ENCODE peak calls at places on chromosome 14, in nine cellular contexts. F is sigmoid colon, V is HCT116, B is uterus, G is thyroid gland, N is tibial nerve, W is IMR-90, Z is spleen, O is HepG2. D is an unnamed sample.

GRCh38 chr14:81435578-81436295 is 35.6 kb upstream of the STON2 start:
- DNase-seq in F (peak; percentile 78), V (no peak), B (no peak), G (peak; percentile 61), N (no peak), W (peak; percentile 2), Z (peak; percentile 85), O (peak; percentile 55), D (peak; percentile 23)

GRCh38 chr14:32208490-32208889 is 5.4 kb upstream of the RNU6-8 start:
- DNase-seq in F (no peak), V (no peak), B (no peak), G (no peak), N (no peak), W (no peak), Z (no peak), O (no peak), D (no peak)

GRCh38 chr14:72906879-72907278 is 13.0 kb upstream of the DPF3 start:
- DNase-seq in F (no peak), V (no peak), B (no peak), G (no peak), N (no peak), W (no peak), Z (no peak), O (no peak), D (peak; percentile 44)

GRCh38 chr14:71720978-71721624 is 211.1 kb upstream of the RGS6 start:
- DNase-seq in F (no peak), V (peak; percentile 57), B (no peak), G (peak; percentile 23), N (no peak), W (peak; percentile 85), Z (no peak), O (peak; percentile 53), D (peak; percentile 60)

GRCh38 chr14:29724991-29725390 is 202.7 kb downstream of the PRKD1 start:
- DNase-seq in F (no peak), V (no peak), B (no peak), G (no peak), N (no peak), W (peak; percentile 63), Z (no peak), O (no peak), D (peak; percentile 42)

GRCh38 chr14:82239205-82239604 is 705.6 kb upstream of the SEL1L start:
- DNase-seq in F (no peak), V (no peak), B (no peak), G (no peak), N (no peak), W (no peak), Z (no peak), O (no peak), D (no peak)

GRCh38 chr14:32933623-32933942 is 5.1 kb upstream of the NPAS3 start:
- DNase-seq in F (no peak), V (no peak), B (no peak), G (no peak), N (no peak), W (no peak), Z (no peak), O (no peak), D (no peak)

GRCh38 chr14:104363891-104364760 is 215.4 kb upstream of the C14orf180 start:
- DNase-seq in F (peak; percentile 42), V (no peak), B (no peak), G (no peak), N (no peak), W (no peak), Z (no peak), O (no peak), D (no peak)

GRCh38 chr14:30069536-30069935 is 141.9 kb upstream of the PRKD1 start:
- DNase-seq in F (no peak), V (no peak), B (no peak), G (no peak), N (no peak), W (no peak), Z (no peak), O (no peak), D (no peak)

GRCh38 chr14:104600141-104600643 is 4.4 kb downstream of the TMEM179 start:
- DNase-seq in F (no peak), V (no peak), B (no peak), G (no peak), N (no peak), W (no peak), Z (peak; percentile 56), O (no peak), D (no peak)

GRCh38 chr14:75591331-75591946 is 13.0 kb downstream of the FLVCR2 start:
- DNase-seq in F (peak; percentile 30), V (no peak), B (no peak), G (no peak), N (no peak), W (no peak), Z (no peak), O (no peak), D (no peak)

GRCh38 chr14:76320486-76320885 is 55.5 kb upstream of the ESRRB start:
- DNase-seq in F (peak; percentile 43), V (no peak), B (no peak), G (no peak), N (no peak), W (no peak), Z (no peak), O (no peak), D (no peak)

GRCh38 chr14:47675489-47676300 is at the start of gene MDGA2:
- DNase-seq in F (no peak), V (no peak), B (no peak), G (no peak), N (no peak), W (no peak), Z (peak; percentile 66), O (no peak), D (peak; percentile 64)

GRCh38 chr14:32372154-32372553 is 43.1 kb downstream of the AKAP6 start:
- DNase-seq in F (no peak), V (no peak), B (no peak), G (no peak), N (no peak), W (peak; percentile 97), Z (no peak), O (no peak), D (no peak)

GRCh38 chr14:80055912-80056801 is 155.1 kb downstream of the DIO2 start:
- DNase-seq in F (no peak), V (no peak), B (no peak), G (peak; percentile 63), N (no peak), W (peak; percentile 78), Z (no peak), O (peak; percentile 16), D (peak; percentile 29)

GRCh38 chr14:33765251-33765650 is 185.6 kb downstream of the EGLN3 start:
- DNase-seq in F (no peak), V (no peak), B (no peak), G (no peak), N (no peak), W (no peak), Z (no peak), O (no peak), D (no peak)

GRCh38 chr14:89952581-89952980 is 1.9 kb downstream of the EFCAB11 start:
- DNase-seq in F (no peak), V (no peak), B (no peak), G (no peak), N (no peak), W (no peak), Z (no peak), O (no peak), D (no peak)

GRCh38 chr14:89955418-89956293 is at the start of gene TDP1:
- DNase-seq in F (peak; percentile 97), V (peak; percentile 91), B (peak; percentile 95), G (peak; percentile 96), N (peak; percentile 85), W (peak; percentile 92), Z (peak; percentile 100), O (peak; percentile 91), D (peak; percentile 95)

GRCh38 chr14:89955022-89955414 is 488 bp upstream of the EFCAB11 start:
- DNase-seq in F (no peak), V (no peak), B (no peak), G (no peak), N (no peak), W (no peak), Z (no peak), O (no peak), D (no peak)

GRCh38 chr14:89953602-89954001 is 928 bp downstream of the EFCAB11 start:
- DNase-seq in F (no peak), V (no peak), B (no peak), G (no peak), N (no peak), W (no peak), Z (no peak), O (no peak), D (no peak)

GRCh38 chr14:89954045-89955021 is at the start of gene EFCAB11:
- DNase-seq in F (peak; percentile 99), V (peak; percentile 97), B (peak; percentile 97), G (peak; percentile 98), N (peak; percentile 92), W (peak; percentile 98), Z (peak; percentile 98), O (peak; percentile 98), D (peak; percentile 98)
- TF ChIP-seq POLR2A in F (no peak), V (peak; percentile 59), B (no peak), G (no peak), N (no peak), W (peak; percentile 78), Z (no peak), O (peak; percentile 87), D (no peak)

DNA sequence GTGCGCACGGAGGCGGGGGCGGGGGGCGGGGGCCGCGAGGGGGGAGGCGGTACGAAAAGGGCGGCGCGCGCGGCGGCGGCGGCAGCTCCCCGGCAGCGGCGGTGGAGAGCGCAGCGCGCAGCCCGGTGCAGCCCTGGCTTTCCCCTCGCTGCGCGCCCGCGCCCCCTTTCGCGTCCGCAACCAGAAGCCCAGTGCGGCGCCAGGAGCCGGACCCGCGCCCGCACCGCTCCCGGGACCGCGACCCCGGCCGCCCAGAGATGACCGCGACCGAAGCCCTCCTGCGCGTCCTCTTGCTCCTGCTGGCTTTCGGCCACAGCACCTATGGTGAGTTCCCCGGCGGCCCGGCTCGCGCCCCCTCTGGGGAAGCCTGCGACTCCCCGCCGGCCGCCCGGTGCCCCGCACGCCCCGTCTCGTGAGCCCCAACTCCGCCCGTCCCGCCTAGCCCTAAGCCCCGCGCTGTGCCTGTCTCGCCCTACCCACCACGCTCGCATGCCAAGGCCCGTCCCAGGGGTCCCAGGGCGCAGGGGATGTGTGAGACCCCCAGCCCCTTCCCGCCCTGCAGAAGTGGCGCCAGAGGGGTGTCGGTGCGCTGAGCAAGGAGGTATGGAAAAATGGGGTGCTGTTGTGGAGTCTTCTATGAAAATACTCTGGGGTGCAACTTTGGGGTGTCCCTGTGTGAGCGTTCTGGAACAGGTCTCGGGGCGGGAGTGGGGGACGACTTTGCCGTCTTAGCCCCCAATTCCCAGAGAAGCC is at the start of gene DLK1:
- DNase-seq in F (no peak), V (no peak), B (no peak), G (no peak), N (no peak), W (no peak), Z (no peak), O (no peak), D (no peak)
- H3K4me3 ChIP-seq in F (no peak within 1 kb of the TSS), V (no peak within 1 kb of the TSS), B (no peak within 1 kb of the TSS), G (no peak within 1 kb of the TSS), N (no peak within 1 kb of the TSS), W (no peak within 1 kb of the TSS), Z (no peak within 1 kb of the TSS), O (peak within 1 kb of the TSS; percentile 77), D (no peak within 1 kb of the TSS)

GRCh38 chr14:101973356-101973755 is 9.0 kb downstream of the DYNC1H1 start:
- DNase-seq in F (no peak), V (no peak), B (no peak), G (no peak), N (no peak), W (no peak), Z (no peak), O (no peak), D (no peak)
- H3K4me1 ChIP-seq in F (peaks cover 34% of the 10 kb centered on the region), V (peaks cover 30% of the 10 kb centered on the region), B (no peaks in the 10 kb centered on the region), G (peaks cover 36% of the 10 kb centered on the region), N (peaks cover 67% of the 10 kb centered on the region), W (peaks cover 4% of the 10 kb centered on the region), Z (peaks cover 23% of the 10 kb centered on the region), O (peaks cover 28% of the 10 kb centered on the region), D (peaks cover 33% of the 10 kb centered on the region)

GRCh38 chr14:93184391-93185332 is at the start of the genes LYSET and MOAP1:
- DNase-seq in F (peak; percentile 94), V (no peak), B (peak; percentile 84), G (peak; percentile 87), N (peak; percentile 73), W (peak; percentile 79), Z (peak; percentile 98), O (peak; percentile 79), D (peak; percentile 91)
- TF ChIP-seq POLR2A in F (peak; percentile 74), V (peak; percentile 15), B (peak; percentile 77), G (peak; percentile 26), N (peak; percentile 24), W (peak; percentile 87), Z (peak; percentile 19), O (peak; percentile 95), D (peak; percentile 70)